ENCODE peak calls at places on chromosomes 4 and X, in nine cellular contexts. V is MCF 10A, O is IMR-90, S is left ventricle myocardium inferior, C is MM.1S, Z is mucosa of descending colon, I is WTC11, U is adrenal gland, M is cardiac muscle cell. B is an unnamed sample.

GRCh38 chr4:111773858-111774257 is 371.4 kb upstream of the FAM241A start:
- DNase-seq in S (no peak), Z (peak; percentile 75), M (peak; percentile 24), C (no peak), I (no peak), V (peak; percentile 88), O (no peak), U (no peak), B (no peak)

GRCh38 chr4:26510334-26510705 is 20.0 kb upstream of the CCKAR start:
- DNase-seq in I (no peak), V (no peak), C (no peak), O (no peak), U (no peak), Z (no peak), M (no peak), S (no peak), B (no peak)

GRCh38 chr4:182929296-182929695 is 12.1 kb upstream of the DCTD start:
- DNase-seq in V (no peak), S (no peak), I (no peak), Z (no peak), M (no peak), U (no peak), O (peak; percentile 97), C (no peak), B (no peak)

GRCh38 chr4:128570380-128570779 is 239.1 kb upstream of the JADE1 start:
- DNase-seq in V (peak; percentile 86), S (peak; percentile 31), U (peak; percentile 38), M (no peak), Z (peak; percentile 30), I (no peak), C (no peak), O (peak; percentile 62), B (no peak)

GRCh38 chrX:51332188-51332942 is at the start of gene NUDT10:
- DNase-seq in I (peak; percentile 84), V (no peak), U (peak; percentile 53), Z (peak; percentile 19), M (peak; percentile 86), S (peak; percentile 30), O (peak; percentile 10), C (no peak), B (peak; percentile 25)

GRCh38 chr4:21543514-21543913 is 405.1 kb downstream of the KCNIP4 start:
- DNase-seq in V (no peak), O (no peak), I (no peak), U (no peak), C (no peak), M (no peak), S (no peak), Z (no peak), B (no peak)

GRCh38 chrX:2446815-2447214 is 54.0 kb downstream of the DHRSX start:
- DNase-seq in U (no peak), S (no peak), I (no peak), O (no peak), V (no peak), M (no peak), Z (no peak), C (no peak), B (no peak)

GRCh38 chrX:7145454-7145853 is 2.1 kb upstream of the STS start:
- DNase-seq in Z (no peak), V (no peak), M (no peak), C (no peak), U (no peak), I (no peak), O (peak; percentile 34), S (no peak), B (no peak)

GRCh38 chr4:41935652-41936021 is 408 bp downstream of the TMEM33 start:
- DNase-seq in V (peak; percentile 44), I (no peak), C (peak; percentile 13), S (no peak), Z (no peak), O (peak; percentile 10), U (peak; percentile 37), M (no peak), B (no peak)

GRCh38 chrX:10015711-10016515 is 48.8 kb downstream of the CLDN34 start:
- DNase-seq in C (peak; percentile 16), S (peak; percentile 62), V (no peak), M (peak; percentile 67), I (peak; percentile 46), U (peak; percentile 46), O (peak; percentile 35), Z (no peak), B (peak; percentile 44)

GRCh38 chr4:83074086-83074704 is 39.2 kb downstream of the COPS4 start:
- DNase-seq in M (peak; percentile 50), I (no peak), C (peak; percentile 89), V (peak; percentile 78), O (peak; percentile 82), S (no peak), Z (peak; percentile 87), U (peak; percentile 30), B (no peak)

GRCh38 chrX:78945186-78945912 is at the start of gene P2RY10:
- DNase-seq in M (no peak), O (no peak), V (no peak), I (no peak), U (no peak), S (no peak), Z (peak; percentile 35), C (peak; percentile 85), B (no peak)

GRCh38 chrX:132738951-132739350 is 219.5 kb downstream of the HS6ST2 start:
- DNase-seq in S (no peak), O (no peak), M (no peak), Z (no peak), U (no peak), C (no peak), I (no peak), V (no peak), B (no peak)
- TF ChIP-seq CTCF in S (no peak), O (no peak), M (no peak), Z (no peak), U (no peak), C (no peak), I (no peak), V (no peak), B (no peak)

GRCh38 chr4:4730214-4730613 is 129.3 kb upstream of the MSX1 start:
- DNase-seq in O (no peak), V (no peak), U (no peak), M (no peak), I (no peak), C (no peak), S (no peak), Z (no peak), B (no peak)

GRCh38 chr4:4721636-4722035 is 137.8 kb upstream of the MSX1 start:
- DNase-seq in V (no peak), U (no peak), M (no peak), I (no peak), Z (no peak), C (no peak), O (no peak), S (no peak), B (no peak)

GRCh38 chr4:4720671-4721070 is 138.8 kb upstream of the MSX1 start:
- DNase-seq in O (no peak), V (no peak), S (no peak), C (no peak), M (no peak), U (no peak), Z (no peak), I (no peak), B (no peak)

GRCh38 chr4:4727536-4727935 is 131.9 kb upstream of the MSX1 start:
- DNase-seq in V (no peak), U (no peak), C (no peak), O (no peak), S (no peak), M (no peak), I (no peak), Z (no peak), B (no peak)

DNA sequence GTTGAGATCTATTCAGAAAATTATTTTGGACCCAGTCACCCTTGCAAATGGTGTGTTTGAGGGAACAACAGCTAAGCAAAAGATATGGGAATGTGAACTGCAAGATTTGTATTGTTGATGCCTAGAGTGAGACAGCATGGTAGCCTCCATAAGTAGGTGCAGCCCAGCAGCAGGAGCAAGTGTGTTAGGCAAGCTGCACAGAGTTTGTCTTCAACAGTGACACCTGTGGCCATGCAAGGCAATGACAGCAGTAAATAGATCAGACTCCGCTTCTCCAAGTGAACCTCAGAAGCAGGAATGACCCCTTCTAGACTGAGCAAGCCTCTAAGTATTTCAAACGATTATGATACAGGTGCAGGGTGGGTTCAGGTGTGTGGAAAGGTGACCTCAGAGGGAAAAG is 133.4 kb upstream of the MSX1 start:
- DNase-seq in O (no peak), Z (no peak), U (no peak), M (no peak), V (no peak), S (no peak), C (no peak), I (no peak), B (no peak)
- TF ChIP-seq CTCF in O (no peak), Z (no peak), U (no peak), M (peak; percentile 22), V (no peak), S (no peak), C (peak; percentile 37), I (peak; percentile 44), B (no peak)

GRCh38 chr4:94536649-94537464 is 85.1 kb downstream of the PDLIM5 start:
- DNase-seq in O (no peak), I (no peak), Z (no peak), V (no peak), U (no peak), M (no peak), S (no peak), C (no peak), B (no peak)
- TF ChIP-seq CTCF in O (no peak), I (no peak), Z (no peak), V (no peak), U (no peak), M (no peak), S (no peak), C (no peak), B (no peak)

GRCh38 chrX:47649302-47649701 is 1.1 kb downstream of the ELK1 start:
- DNase-seq in Z (no peak), O (no peak), I (no peak), C (no peak), U (no peak), V (no peak), S (no peak), M (no peak), B (no peak)

GRCh38 chrX:47645530-47645929 is 4.8 kb downstream of the ELK1 start:
- DNase-seq in M (no peak), O (no peak), I (no peak), S (no peak), C (no peak), V (peak; percentile 52), U (peak; percentile 31), Z (no peak), B (no peak)

GRCh38 chrX:47648376-47648775 is 2.0 kb downstream of the ELK1 start:
- DNase-seq in C (no peak), I (no peak), S (no peak), O (peak; percentile 67), M (no peak), V (no peak), Z (no peak), U (no peak), B (no peak)

GRCh38 chrX:47644557-47645091 is 5.7 kb downstream of the ELK1 start:
- DNase-seq in M (peak; percentile 61), V (peak; percentile 23), S (no peak), Z (no peak), C (peak; percentile 31), U (no peak), O (peak; percentile 44), I (peak; percentile 25), B (no peak)

DNA sequence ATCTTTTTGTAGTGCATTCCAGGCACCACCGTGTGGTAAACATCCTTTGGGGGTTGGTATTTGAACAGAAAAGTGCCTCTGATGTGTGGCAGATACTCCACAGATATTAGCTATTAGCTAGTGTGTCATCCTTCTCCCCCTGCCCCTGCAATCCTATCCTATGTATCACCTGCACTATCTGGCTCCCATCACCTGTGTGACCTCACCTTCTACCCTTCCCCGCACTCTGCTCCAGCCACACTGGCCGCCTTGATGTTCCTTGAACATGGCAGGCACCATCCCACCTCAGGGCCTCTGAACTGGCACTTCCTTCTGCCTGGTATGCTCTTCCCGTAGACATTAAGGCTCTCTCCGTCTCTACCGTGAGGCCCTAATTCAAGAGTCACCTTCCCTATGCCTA is 3.7 kb downstream of the ELK1 start:
- DNase-seq in V (no peak), U (no peak), O (no peak), C (no peak), M (no peak), Z (no peak), I (no peak), S (no peak), B (no peak)
- TF ChIP-seq CTCF in V (no peak), U (no peak), O (no peak), C (no peak), M (no peak), Z (no peak), I (no peak), S (no peak), B (no peak)

B was measured in activated B cell treated with CpG ODN at 0.5 μM for 24 hours.